ENCODE peak calls at places on chromosomes 4 and X, in four cellular contexts. One of them, this sample, is unnamed.

GRCh38 chr4:16227462-16227868 is 1.2 kb upstream of the TAPT1 start:
- DNase-seq in HepG2: peak
- DNase-seq in K562: no peak
- DNase-seq in GM12878: no peak
- DNase-seq in this sample: no peak

GRCh38 chrX:13194291-13195103 is 125.4 kb downstream of the ATXN3L start:
- DNase-seq in K562: no peak
- DNase-seq in GM12878: no peak
- DNase-seq in HepG2: no peak
- DNase-seq in this sample: no peak

GRCh38 chr4:81466841-81467671 is 4.7 kb downstream of the RASGEF1B start:
- DNase-seq in GM12878: peak
- DNase-seq in K562: peak
- DNase-seq in HepG2: peak
- DNase-seq in this sample: peak

GRCh38 chrX:13092455-13092941 is 48.1 kb upstream of the FAM9C start:
- DNase-seq in HepG2: no peak
- DNase-seq in GM12878: peak
- DNase-seq in K562: no peak
- DNase-seq in this sample: no peak

GRCh38 chr4:184126800-184127199 is 90.9 kb downstream of the ENPP6 start:
- DNase-seq in HepG2: no peak
- DNase-seq in GM12878: no peak
- DNase-seq in K562: no peak
- DNase-seq in this sample: no peak

GRCh38 chrX:102958794-102959193 is 21.7 kb downstream of the RAB40AL start:
- DNase-seq in HepG2: no peak
- DNase-seq in GM12878: no peak
- DNase-seq in K562: no peak
- DNase-seq in this sample: no peak

GRCh38 chr4:92814677-92815076 is 510.9 kb downstream of the GRID2 start:
- DNase-seq in HepG2: no peak
- DNase-seq in GM12878: no peak
- DNase-seq in K562: no peak
- DNase-seq in this sample: no peak

GRCh38 chrX:30262763-30263162 is 15.8 kb downstream of the MAGEB1 start:
- DNase-seq in K562: no peak
- DNase-seq in GM12878: no peak
- DNase-seq in HepG2: no peak
- DNase-seq in this sample: no peak

GRCh38 chr4:186900232-186900900 is 176.7 kb upstream of the FAT1 start:
- DNase-seq in HepG2: no peak
- DNase-seq in GM12878: no peak
- DNase-seq in K562: peak
- DNase-seq in this sample: no peak

GRCh38 chrX:53713987-53714579 is 27.6 kb upstream of the HUWE1 start:
- DNase-seq in K562: no peak
- DNase-seq in HepG2: no peak
- DNase-seq in GM12878: peak
- DNase-seq in this sample: no peak

GRCh38 chrX:109684136-109684535 is 48.9 kb downstream of the ACSL4 start:
- DNase-seq in K562: no peak
- DNase-seq in GM12878: no peak
- DNase-seq in HepG2: no peak
- DNase-seq in this sample: no peak

GRCh38 chr4:57220172-57220571 is 110.0 kb upstream of the IGFBP7 start:
- DNase-seq in K562: no peak
- DNase-seq in HepG2: no peak
- DNase-seq in GM12878: no peak
- DNase-seq in this sample: no peak

GRCh38 chr4:183350317-183351071 is 28.3 kb upstream of the CLDN24 start:
- DNase-seq in K562: no peak
- DNase-seq in GM12878: no peak
- DNase-seq in HepG2: no peak
- DNase-seq in this sample: no peak

GRCh38 chrX:141158084-141158483 is 18.8 kb downstream of the LDOC1 start:
- DNase-seq in HepG2: no peak
- DNase-seq in K562: no peak
- DNase-seq in GM12878: no peak
- DNase-seq in this sample: no peak

GRCh38 chr4:5790546-5790857 is 79.5 kb downstream of the EVC start:
- DNase-seq in HepG2: no peak
- DNase-seq in GM12878: no peak
- DNase-seq in K562: no peak
- DNase-seq in this sample: no peak

GRCh38 chrX:31279359-31279758 is 207.5 kb upstream of the FTHL17 start:
- DNase-seq in HepG2: peak
- DNase-seq in GM12878: no peak
- DNase-seq in K562: peak
- DNase-seq in this sample: peak

GRCh38 chr4:73904491-73904890 is 35.3 kb downstream of the CXCL1 start:
- DNase-seq in HepG2: no peak
- DNase-seq in K562: peak
- DNase-seq in GM12878: no peak
- DNase-seq in this sample: no peak

GRCh38 chr4:182222766-182223165 is 20.4 kb upstream of the TENM3 start:
- DNase-seq in HepG2: no peak
- DNase-seq in GM12878: no peak
- DNase-seq in K562: no peak
- DNase-seq in this sample: no peak

GRCh38 chrX:41664307-41665299 is 24.2 kb upstream of the GPR34 start:
- DNase-seq in HepG2: no peak
- DNase-seq in K562: no peak
- DNase-seq in GM12878: no peak
- DNase-seq in this sample: no peak

GRCh38 chr4:183469327-183469726 is 24.9 kb downstream of the CDKN2AIP start:
- DNase-seq in K562: no peak
- DNase-seq in GM12878: no peak
- DNase-seq in HepG2: no peak
- DNase-seq in this sample: no peak

GRCh38 chr4:88522702-88523324 is 763 bp downstream of the PYURF start:
- DNase-seq in HepG2: peak
- DNase-seq in K562: peak
- DNase-seq in GM12878: no peak
- DNase-seq in this sample: peak

DNA sequence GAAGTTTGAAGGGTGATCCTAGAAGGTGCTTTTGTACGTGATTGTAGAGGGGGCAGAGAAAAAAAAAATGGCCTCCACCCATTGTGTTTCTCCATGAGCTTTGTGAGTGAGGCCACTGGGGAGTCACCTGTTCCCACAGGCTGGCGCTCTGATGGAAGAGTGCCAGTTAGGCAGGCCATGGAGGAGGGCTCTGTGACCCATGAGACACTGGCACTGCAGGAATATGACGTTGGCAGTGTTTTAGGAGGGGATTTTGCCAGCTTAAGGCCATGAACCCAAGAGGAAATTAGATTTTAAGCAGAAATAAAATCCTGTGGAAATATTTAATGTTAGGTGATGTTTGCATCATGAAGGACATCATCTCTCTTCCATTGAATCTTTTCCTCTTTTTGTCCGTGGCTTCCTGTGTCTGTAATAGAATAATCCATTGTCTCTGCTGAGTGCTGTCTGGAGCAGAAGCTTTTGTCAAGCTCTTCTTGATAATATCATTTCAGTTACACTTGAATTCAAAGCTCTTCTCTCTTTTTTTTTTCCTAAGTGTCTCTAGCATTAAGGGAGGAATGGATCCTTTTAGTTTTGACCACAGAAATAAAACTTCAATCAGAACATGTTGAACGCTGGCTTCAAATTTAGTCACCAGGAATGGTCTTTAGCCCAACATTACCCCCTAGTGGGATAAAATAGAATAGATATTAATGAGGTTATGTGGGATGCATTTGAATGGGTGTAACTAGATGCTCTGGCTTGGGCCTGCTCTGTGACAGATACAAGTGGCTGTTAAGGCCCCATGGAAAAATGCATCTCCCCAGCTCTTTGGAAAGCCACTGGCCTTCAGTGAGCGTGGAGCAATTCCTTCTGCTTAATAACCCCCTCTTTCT is 41.0 kb upstream of the UCP1 start:
- DNase-seq in K562: peak
- DNase-seq in GM12878: peak
- DNase-seq in HepG2: peak
- DNase-seq in this sample: peak
- TF ChIP-seq FOXM1 in K562: no peak
- TF ChIP-seq FOXM1 in GM12878: no peak
- TF ChIP-seq FOXM1 in HepG2: no peak
- TF ChIP-seq FOXM1 in this sample: no peak

DNA sequence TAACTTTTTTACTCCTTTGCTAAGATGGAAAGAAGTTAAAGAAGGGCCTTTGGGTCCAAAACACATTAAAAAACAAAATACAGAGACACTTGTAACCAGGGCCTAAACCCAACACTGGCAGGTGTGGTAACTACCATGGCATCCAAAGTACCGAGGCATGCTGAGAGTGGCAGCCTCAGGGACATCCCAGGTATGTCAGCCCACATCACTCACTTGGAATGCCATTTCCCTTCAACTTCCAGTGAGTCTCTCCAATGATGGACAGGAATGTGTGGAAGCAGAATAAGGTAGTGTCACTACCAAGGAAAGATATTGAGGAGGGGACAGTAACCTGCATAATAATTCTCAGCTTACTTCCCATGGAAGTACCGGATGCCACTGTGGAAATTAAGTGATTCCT is 79.5 kb upstream of the SCOC start:
- DNase-seq in K562: no peak
- DNase-seq in HepG2: no peak
- DNase-seq in GM12878: no peak
- DNase-seq in this sample: no peak
- TF ChIP-seq SP1 in K562: no peak
- TF ChIP-seq SP1 in HepG2: no peak
- TF ChIP-seq SP1 in GM12878: no peak
- TF ChIP-seq SP1 in this sample: no peak

GRCh38 chr4:20251796-20252655 is at the start of gene SLIT2:
- DNase-seq in HepG2: peak
- DNase-seq in K562: peak
- DNase-seq in GM12878: no peak
- DNase-seq in this sample: peak

GRCh38 chr4:20249333-20249732 is 2.4 kb upstream of the SLIT2 start:
- DNase-seq in HepG2: no peak
- DNase-seq in K562: no peak
- DNase-seq in GM12878: no peak
- DNase-seq in this sample: no peak

GRCh38 chr4:20251061-20251795 is 477 bp upstream of the SLIT2 start:
- DNase-seq in K562: no peak
- DNase-seq in HepG2: no peak
- DNase-seq in GM12878: no peak
- DNase-seq in this sample: no peak

GRCh38 chr4:20252656-20253271 is 1.1 kb downstream of the SLIT2 start:
- DNase-seq in HepG2: no peak
- DNase-seq in GM12878: no peak
- DNase-seq in K562: no peak
- DNase-seq in this sample: peak

GRCh38 chr4:20248155-20248558 is 3.5 kb upstream of the SLIT2 start:
- DNase-seq in HepG2: peak
- DNase-seq in GM12878: no peak
- DNase-seq in K562: no peak
- DNase-seq in this sample: peak
- TF ChIP-seq BHLHE40 in HepG2: no peak
- TF ChIP-seq BHLHE40 in GM12878: no peak
- TF ChIP-seq BHLHE40 in K562: no peak
- TF ChIP-seq BHLHE40 in this sample: no peak

GRCh38 chr4:17511041-17511949 is 595 bp downstream of the QDPR start:
- DNase-seq in GM12878: no peak
- DNase-seq in K562: peak
- DNase-seq in HepG2: peak
- DNase-seq in this sample: peak
- TF ChIP-seq FOXM1 in GM12878: no peak
- TF ChIP-seq FOXM1 in K562: no peak
- TF ChIP-seq FOXM1 in HepG2: no peak
- TF ChIP-seq FOXM1 in this sample: no peak

DNA sequence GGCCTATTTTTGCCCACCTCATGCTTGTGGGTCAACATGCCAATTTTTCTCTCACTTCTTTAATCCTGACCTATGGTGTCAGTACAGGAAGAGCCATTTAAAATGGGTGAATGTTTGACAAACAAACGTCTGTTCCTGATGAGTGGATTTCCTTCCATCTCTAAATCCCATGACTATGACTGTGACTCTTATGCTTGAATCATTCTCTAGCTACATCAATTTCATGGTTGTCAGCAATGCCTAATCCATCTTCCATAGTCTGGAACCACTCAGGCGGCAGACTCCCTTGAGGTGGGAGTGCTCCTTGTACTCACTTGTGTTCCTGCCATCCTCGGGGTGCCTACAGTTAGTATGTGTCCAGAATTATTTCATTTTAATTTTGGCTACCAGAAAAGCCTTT is 194.9 kb upstream of the RPS6KA3 start:
- DNase-seq in K562: no peak
- DNase-seq in GM12878: no peak
- DNase-seq in HepG2: no peak
- DNase-seq in this sample: no peak
- TF ChIP-seq SP1 in K562: no peak
- TF ChIP-seq SP1 in GM12878: no peak
- TF ChIP-seq SP1 in HepG2: no peak
- TF ChIP-seq SP1 in this sample: no peak

GRCh38 chr4:139669859-139670258 is 4.2 kb downstream of the MGST2 start:
- DNase-seq in K562: no peak
- DNase-seq in GM12878: no peak
- DNase-seq in HepG2: no peak
- DNase-seq in this sample: no peak

GRCh38 chr4:139668036-139668435 is 2.4 kb downstream of the MGST2 start:
- DNase-seq in GM12878: no peak
- DNase-seq in HepG2: no peak
- DNase-seq in K562: no peak
- DNase-seq in this sample: no peak

GRCh38 chr4:139670765-139671164 is 5.1 kb downstream of the MGST2 start:
- DNase-seq in K562: no peak
- DNase-seq in GM12878: no peak
- DNase-seq in HepG2: no peak
- DNase-seq in this sample: no peak

GRCh38 chr4:139668658-139669201 is 3.1 kb downstream of the MGST2 start:
- DNase-seq in GM12878: no peak
- DNase-seq in HepG2: no peak
- DNase-seq in K562: peak
- DNase-seq in this sample: no peak

GRCh38 chr4:139669335-139669734 is 3.7 kb downstream of the MGST2 start:
- DNase-seq in K562: no peak
- DNase-seq in GM12878: no peak
- DNase-seq in HepG2: no peak
- DNase-seq in this sample: no peak
- TF ChIP-seq BHLHE40 in K562: no peak
- TF ChIP-seq BHLHE40 in GM12878: no peak
- TF ChIP-seq BHLHE40 in HepG2: no peak
- TF ChIP-seq BHLHE40 in this sample: no peak

GRCh38 chr4:41709844-41710481 is 38.6 kb downstream of the PHOX2B start:
- DNase-seq in K562: no peak
- DNase-seq in GM12878: no peak
- DNase-seq in HepG2: no peak
- DNase-seq in this sample: peak
- TF ChIP-seq FOXM1 in K562: no peak
- TF ChIP-seq FOXM1 in GM12878: no peak
- TF ChIP-seq FOXM1 in HepG2: no peak
- TF ChIP-seq FOXM1 in this sample: no peak

This sample was measured in HEK293T.